ENCODE peak calls at places on chromosomes 7 and 10, in ten cellular contexts. U is Caco-2, A is thoracic aorta, Y is ovary, H is stomach, M is brain microvascular endothelial cell, X is Panc1, I is lower lobe of right lung, W is upper lobe of right lung, L is heart left ventricle. C is an unnamed sample.

GRCh38 chr7:128155100-128155763 is 85.8 kb upstream of the LEP start:
- DNase-seq in W (no peak), L (no peak), A (no peak), X (no peak), U (no peak), Y (no peak), H (no peak), M (no peak), I (no peak), C (no peak)

GRCh38 chr7:90957883-90958282 is 306.4 kb upstream of the FZD1 start:
- DNase-seq in Y (no peak), L (no peak), A (no peak), M (no peak), U (no peak), X (no peak), I (no peak), H (no peak), W (no peak), C (no peak)

GRCh38 chr10:58660577-58661255 is 148.0 kb downstream of the BICC1 start:
- DNase-seq in Y (no peak), U (no peak), H (no peak), I (no peak), L (no peak), M (no peak), A (no peak), X (no peak), W (no peak), C (no peak)

GRCh38 chr10:25786181-25786580 is 147.8 kb upstream of the MYO3A start:
- DNase-seq in M (no peak), H (no peak), A (no peak), L (no peak), I (no peak), Y (no peak), W (no peak), X (no peak), U (no peak), C (no peak)

GRCh38 chr7:136956232-136956631 is 87.8 kb downstream of the CHRM2 start:
- DNase-seq in A (no peak), U (no peak), X (peak; percentile 27), L (no peak), W (no peak), I (no peak), H (no peak), Y (no peak), M (peak; percentile 31), C (peak; percentile 44)

GRCh38 chr10:112448903-112449302 is 1.9 kb downstream of the VTI1A start:
- DNase-seq in I (no peak), X (no peak), W (no peak), H (no peak), U (no peak), M (no peak), A (no peak), Y (no peak), L (no peak), C (no peak)

GRCh38 chr7:44375236-44375699 is 49.9 kb upstream of the CAMK2B start:
- DNase-seq in W (no peak), U (no peak), I (no peak), Y (no peak), A (no peak), X (no peak), L (peak; percentile 43), M (no peak), H (no peak), C (no peak)

GRCh38 chr10:23331567-23332290 is 12.9 kb downstream of the C10orf67 start:
- DNase-seq in Y (no peak), A (no peak), W (no peak), L (no peak), X (peak; percentile 17), U (no peak), M (no peak), I (no peak), H (no peak), C (no peak)

GRCh38 chr10:45581497-45582385 is 90.8 kb downstream of the ZFAND4 start:
- DNase-seq in I (no peak), L (no peak), M (no peak), X (no peak), U (no peak), H (no peak), W (no peak), Y (no peak), A (no peak), C (no peak)

GRCh38 chr10:112952282-112952991 is 2.4 kb downstream of the TCF7L2 start:
- DNase-seq in X (no peak), H (no peak), M (no peak), I (peak; percentile 49), W (peak; percentile 71), L (peak; percentile 45), A (no peak), Y (no peak), U (no peak), C (no peak)

GRCh38 chr10:93680414-93681047 is 21.9 kb downstream of the FRA10AC1 start:
- DNase-seq in W (no peak), Y (no peak), X (peak; percentile 56), H (no peak), I (no peak), L (no peak), M (peak; percentile 28), U (no peak), A (no peak), C (no peak)

GRCh38 chr7:128812514-128813168 is 17.6 kb upstream of the FLNC start:
- DNase-seq in H (peak; percentile 71), W (no peak), M (no peak), A (no peak), L (peak; percentile 70), U (no peak), Y (peak; percentile 67), X (no peak), I (peak; percentile 53), C (no peak)

DNA sequence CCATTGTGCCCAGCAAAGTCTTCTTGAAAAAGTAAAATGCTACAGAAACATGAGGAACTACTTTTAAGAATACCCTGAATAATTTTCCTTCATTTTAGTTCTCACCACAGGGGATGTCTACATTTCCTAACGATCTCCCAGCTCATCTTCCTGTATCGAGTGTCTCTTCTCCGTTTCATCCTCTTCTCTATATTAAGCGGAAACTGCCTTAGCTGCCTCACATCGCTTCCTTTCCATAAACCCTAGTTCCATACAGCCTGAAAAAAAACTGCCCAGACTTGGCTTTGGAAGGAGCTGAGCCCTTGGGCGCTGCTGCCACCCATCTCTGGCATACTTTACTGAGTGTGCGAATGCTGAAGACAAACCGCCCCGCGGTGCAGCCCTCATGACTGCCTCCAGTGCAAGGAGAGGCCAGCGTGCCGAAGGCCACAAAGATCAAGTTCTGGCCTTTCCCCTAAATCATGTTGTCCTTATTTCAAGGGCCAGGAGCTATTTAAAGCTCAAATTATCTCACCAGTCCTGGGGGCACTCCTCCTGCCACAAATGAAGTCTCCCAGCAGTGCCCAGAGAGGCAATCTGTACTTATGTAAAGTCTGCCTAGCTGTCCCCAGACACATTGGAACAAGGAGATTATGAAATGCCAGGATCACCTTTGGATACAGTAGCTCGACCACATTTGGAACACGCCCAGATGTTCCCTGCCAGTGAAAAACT is 25.2 kb downstream of the YWHAG start:
- DNase-seq in U (no peak), I (peak; percentile 57), H (peak; percentile 61), L (peak; percentile 90), W (peak; percentile 70), M (no peak), X (no peak), Y (peak; percentile 68), A (no peak), C (no peak)
- H3K36me3 ChIP-seq in U (peaks cover 4% of the 10 kb centered on the region), I (peaks cover 21% of the 10 kb centered on the region), H (peaks cover 20% of the 10 kb centered on the region), L (peaks cover 3% of the 10 kb centered on the region), W (peaks cover 22% of the 10 kb centered on the region), M (peaks cover 40% of the 10 kb centered on the region), X (peaks cover 22% of the 10 kb centered on the region), Y (no peaks in the 10 kb centered on the region), A (peaks cover 11% of the 10 kb centered on the region), C (peaks cover 9% of the 10 kb centered on the region)

DNA sequence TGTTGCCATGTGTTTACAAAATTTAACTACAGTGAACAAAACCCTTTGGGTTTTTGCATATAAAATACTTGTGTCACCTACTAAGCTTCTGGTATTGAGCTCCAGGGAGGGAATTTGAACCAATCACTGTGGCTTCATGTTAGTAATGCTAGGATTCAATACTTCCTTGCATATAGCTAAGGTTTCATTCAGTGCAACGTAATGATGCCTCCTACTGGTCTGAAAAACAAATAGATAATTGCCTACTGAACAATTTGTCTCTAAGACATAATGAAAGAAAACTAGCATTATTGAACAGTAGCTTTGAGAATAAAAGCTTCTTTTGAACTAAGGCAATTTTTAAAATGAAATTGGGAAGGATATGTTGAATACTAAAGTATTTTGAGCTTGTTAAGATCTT is 244.4 kb downstream of the ZWINT start:
- DNase-seq in I (no peak), X (no peak), M (no peak), A (no peak), U (no peak), H (no peak), Y (no peak), W (no peak), L (no peak), C (no peak)
- H3K36me3 ChIP-seq in I (no peaks in the 10 kb centered on the region), X (no peaks in the 10 kb centered on the region), M (no peaks in the 10 kb centered on the region), A (no peaks in the 10 kb centered on the region), U (no peaks in the 10 kb centered on the region), H (no peaks in the 10 kb centered on the region), Y (no peaks in the 10 kb centered on the region), W (no peaks in the 10 kb centered on the region), L (no peaks in the 10 kb centered on the region), C (no peaks in the 10 kb centered on the region)

GRCh38 chr10:133400624-133401424 is 6.9 kb downstream of the MTG1 start:
- DNase-seq in I (no peak), H (peak; percentile 23), U (no peak), M (no peak), L (no peak), X (no peak), A (no peak), W (peak; percentile 53), Y (no peak), C (no peak)
- H3K36me3 ChIP-seq in I (peaks cover 83% of the 10 kb centered on the region), H (peaks cover 96% of the 10 kb centered on the region), U (peaks cover 3% of the 10 kb centered on the region), M (peaks cover 56% of the 10 kb centered on the region), L (no peaks in the 10 kb centered on the region), X (peaks cover 7% of the 10 kb centered on the region), A (peaks cover 38% of the 10 kb centered on the region), W (peaks cover 90% of the 10 kb centered on the region), Y (no peaks in the 10 kb centered on the region), C (peaks cover 23% of the 10 kb centered on the region)

GRCh38 chr7:111771638-111772037 is 209.3 kb upstream of the IMMP2L start:
- DNase-seq in L (no peak), H (no peak), A (no peak), U (no peak), Y (no peak), X (no peak), M (no peak), I (no peak), W (no peak), C (no peak)

GRCh38 chr7:111770116-111770515 is 207.8 kb upstream of the IMMP2L start:
- DNase-seq in X (no peak), Y (no peak), U (no peak), L (no peak), A (no peak), I (no peak), M (no peak), H (no peak), W (no peak), C (no peak)

GRCh38 chr7:111775205-111775604 is 212.9 kb upstream of the IMMP2L start:
- DNase-seq in H (no peak), A (no peak), U (no peak), X (no peak), L (no peak), M (no peak), I (no peak), W (no peak), Y (no peak), C (no peak)

DNA sequence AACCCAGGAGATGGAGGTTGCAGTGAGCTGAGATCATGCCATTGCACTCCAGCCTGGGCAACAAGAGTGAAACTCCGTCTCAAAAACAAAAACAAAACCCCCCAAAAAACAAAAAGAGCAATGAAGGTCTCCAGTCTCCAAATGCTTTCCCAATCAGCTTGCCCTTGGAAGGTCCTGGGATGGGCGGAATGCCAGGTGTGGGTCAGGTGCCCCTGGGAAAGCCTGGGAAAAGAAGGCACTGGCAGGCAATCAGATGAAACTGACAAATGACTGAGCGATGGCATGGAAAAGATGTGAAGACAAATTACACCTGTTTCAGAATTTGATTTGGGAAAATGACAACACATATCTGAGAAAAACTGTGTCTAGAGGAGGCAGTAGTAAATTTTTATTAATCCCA is 210.4 kb upstream of the IMMP2L start:
- DNase-seq in X (no peak), U (no peak), L (no peak), I (no peak), Y (no peak), W (no peak), A (no peak), M (no peak), H (no peak), C (no peak)
- H3K36me3 ChIP-seq in X (no peaks in the 10 kb centered on the region), U (no peaks in the 10 kb centered on the region), L (no peaks in the 10 kb centered on the region), I (peaks cover 80% of the 10 kb centered on the region), Y (no peaks in the 10 kb centered on the region), W (peaks cover 78% of the 10 kb centered on the region), A (peaks cover 7% of the 10 kb centered on the region), M (peaks cover 3% of the 10 kb centered on the region), H (peaks cover 23% of the 10 kb centered on the region), C (no peaks in the 10 kb centered on the region)

C was measured in BJ.